ENCODE peak calls at places on chromosomes 13 and 19, in five cellular contexts. J is stomach, G is left lung, A is astrocyte, K is esophagus muscularis mucosa. M is an unnamed sample. For H3K4me1 and H3K27me3, the result is how much of the 10 kb centered on the place peaks cover.

GRCh38 chr19:42140125-42140754 is 8.0 kb upstream of the POU2F2 start:
- DNase-seq in J (peak), G (peak), A (peak), K (no peak), M (peak)

GRCh38 chr13:58919551-58919950 is 1244.2 kb downstream of the DIAPH3 start:
- DNase-seq in J (no peak), G (no peak), A (peak), K (no peak), M (no peak)

GRCh38 chr13:97386832-97387486 is 47.0 kb upstream of the RAP2A start:
- DNase-seq in J (no peak), G (peak), A (no peak), K (no peak), M (peak)

GRCh38 chr19:34484328-34484727 is 2.8 kb downstream of the WTIP start:
- DNase-seq in J (no peak), G (no peak), A (no peak), K (no peak), M (no peak)

GRCh38 chr13:43261018-43261417 is 237.6 kb downstream of the DNAJC15 start:
- DNase-seq in J (no peak), G (no peak), A (peak), K (peak), M (no peak)

GRCh38 chr19:55146648-55147218 is 2.3 kb downstream of the TNNT1 start:
- DNase-seq in J (no peak), G (no peak), A (no peak), K (no peak), M (no peak)

GRCh38 chr13:23817136-23817535 is 72.1 kb downstream of the MIPEP start:
- DNase-seq in J (no peak), G (no peak), A (no peak), K (no peak), M (no peak)

GRCh38 chr13:51347099-51347498 is 7.6 kb downstream of the SERPINE3 start:
- DNase-seq in J (no peak), G (no peak), A (no peak), K (no peak), M (no peak)

GRCh38 chr13:27339299-27339698 is 68.7 kb downstream of the RASL11A start:
- DNase-seq in J (peak), G (no peak), A (no peak), K (no peak), M (peak)

GRCh38 chr19:46043519-46043918 is 2.7 kb upstream of the IGFL4 start:
- DNase-seq in J (no peak), G (no peak), A (no peak), K (no peak), M (no peak)

GRCh38 chr19:51029718-51030117 is 3.3 kb upstream of the KLK11 start:
- DNase-seq in J (no peak), G (no peak), A (no peak), K (no peak), M (no peak)

GRCh38 chr19:39126593-39127187 is 1.1 kb downstream of the PAK4 start:
- DNase-seq in J (peak), G (peak), A (peak), K (no peak), M (peak)

GRCh38 chr19:39125554-39126311 is at the start of gene PAK4:
- DNase-seq in J (peak), G (peak), A (peak), K (peak), M (peak)

GRCh38 chr19:39126312-39126561 is 651 bp downstream of the PAK4 start:
- DNase-seq in J (no peak), G (no peak), A (no peak), K (no peak), M (no peak)

GRCh38 chr19:39124136-39124764 is 1.3 kb upstream of the PAK4 start:
- DNase-seq in J (no peak), G (no peak), A (no peak), K (no peak), M (no peak)

DNA sequence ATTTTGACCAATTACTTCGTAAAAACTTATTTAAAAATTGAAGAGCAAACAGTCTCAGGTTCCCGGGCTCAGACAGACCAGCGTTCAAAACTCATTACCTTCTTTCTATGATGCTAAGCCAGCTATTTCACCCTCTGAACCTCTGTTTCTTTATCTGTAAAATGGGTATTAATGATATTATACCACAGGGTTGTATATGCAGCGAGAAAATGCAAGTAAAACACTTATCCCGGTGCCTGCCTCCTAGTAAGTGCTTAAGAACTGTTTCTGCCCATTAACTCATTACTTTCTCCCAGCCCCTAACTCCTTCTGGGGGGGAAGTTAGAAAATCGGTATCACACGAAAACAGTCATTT is 410 bp upstream of the PAK4 start:
- DNase-seq in J (no peak), G (no peak), A (no peak), K (no peak), M (no peak)
- H3K27ac ChIP-seq in J (peak), G (peak), A (no peak), K (peak), M (peak)

GRCh38 chr19:14611051-14611450 is 28.2 kb downstream of the CLEC17A start:
- DNase-seq in J (no peak), G (no peak), A (no peak), K (no peak), M (no peak)
- H3K4me1 ChIP-seq in J (under half), G (under half), A (under half), K (under half), M (under half)

GRCh38 chr13:42214445-42214844 is 57.5 kb upstream of the AKAP11 start:
- DNase-seq in J (no peak), G (no peak), A (no peak), K (no peak), M (no peak)
- H3K27me3 ChIP-seq in J (under half), G (under half), A (under half), K (under half), M (under half)

GRCh38 chr19:18388328-18389094 is 2.6 kb downstream of the GDF15 start:
- DNase-seq in J (peak), G (peak), A (no peak), K (no peak), M (peak)

GRCh38 chr19:18389736-18390074 is 3.7 kb downstream of the GDF15 start:
- DNase-seq in J (no peak), G (no peak), A (no peak), K (no peak), M (no peak)

GRCh38 chr19:18391509-18392075 is 5.6 kb downstream of the GDF15 start:
- DNase-seq in J (no peak), G (no peak), A (no peak), K (no peak), M (no peak)

GRCh38 chr19:18389095-18389735 is 3.3 kb downstream of the GDF15 start:
- DNase-seq in J (no peak), G (no peak), A (no peak), K (no peak), M (no peak)

DNA sequence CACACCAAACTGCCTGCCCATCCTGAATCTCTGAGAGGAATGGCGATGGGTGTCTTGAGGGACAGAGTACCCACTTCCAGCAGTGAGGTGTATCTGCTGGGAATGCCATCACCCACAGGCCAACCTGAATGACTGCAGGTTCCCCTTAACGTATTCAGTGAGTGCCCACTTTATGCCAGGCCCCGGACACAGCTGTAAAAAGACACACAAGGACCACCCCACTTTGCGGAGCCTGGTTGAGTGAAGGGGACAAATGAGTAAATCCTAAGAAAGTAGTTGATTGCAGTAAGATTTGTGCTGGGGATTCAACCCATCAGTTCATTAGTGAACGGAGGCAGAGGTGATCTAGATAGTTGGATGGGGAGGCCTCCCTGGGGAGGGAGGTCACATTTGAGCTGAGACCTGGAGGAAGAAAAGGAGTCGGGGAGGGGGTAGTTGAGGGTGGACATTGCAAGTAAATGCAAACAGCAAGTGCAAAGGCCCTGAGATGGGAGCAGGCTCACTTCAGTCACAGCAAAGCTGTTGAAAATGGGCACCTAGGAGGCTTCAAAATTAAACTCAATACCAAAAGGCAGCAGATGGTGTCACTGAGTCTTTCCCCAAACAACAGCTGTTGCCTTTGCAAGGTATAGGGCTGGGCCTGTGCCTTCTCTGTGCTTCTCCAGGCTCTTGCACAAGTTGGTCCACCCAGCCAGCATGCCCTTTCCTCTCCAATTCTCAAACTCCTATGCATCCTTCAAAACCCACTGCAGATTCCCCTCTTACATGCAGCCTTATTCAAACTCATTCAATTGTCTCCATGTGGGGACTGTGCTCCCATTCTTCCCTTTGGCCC is 4.3 kb downstream of the GDF15 start:
- DNase-seq in J (no peak), G (no peak), A (no peak), K (no peak), M (no peak)
- H3K27ac ChIP-seq in J (no peak), G (no peak), A (no peak), K (no peak), M (no peak)

DNA sequence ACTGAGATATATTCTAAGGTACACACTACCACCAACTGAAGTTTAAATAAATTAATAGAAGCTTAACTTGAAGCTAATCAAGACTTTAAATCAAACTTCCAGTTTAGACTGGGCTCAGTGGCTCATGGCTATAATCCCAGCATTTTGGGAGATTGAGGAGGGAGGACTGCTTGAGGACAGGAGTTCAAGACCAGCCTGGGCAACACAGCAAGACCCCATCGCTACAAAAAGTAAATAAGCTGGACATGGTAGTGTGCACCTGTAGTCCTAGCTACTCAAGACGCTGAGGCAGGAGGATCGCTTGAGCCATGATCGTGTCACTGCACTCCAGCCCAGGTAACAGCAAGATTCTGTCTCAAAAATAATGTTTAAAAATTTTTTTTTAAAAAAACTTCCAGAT is 8.6 kb downstream of the KPNA3 start:
- DNase-seq in J (no peak), G (no peak), A (no peak), K (no peak), M (no peak)
- H3K4me1 ChIP-seq in J (under half), G (under half), A (under half), K (under half), M (under half)

DNA sequence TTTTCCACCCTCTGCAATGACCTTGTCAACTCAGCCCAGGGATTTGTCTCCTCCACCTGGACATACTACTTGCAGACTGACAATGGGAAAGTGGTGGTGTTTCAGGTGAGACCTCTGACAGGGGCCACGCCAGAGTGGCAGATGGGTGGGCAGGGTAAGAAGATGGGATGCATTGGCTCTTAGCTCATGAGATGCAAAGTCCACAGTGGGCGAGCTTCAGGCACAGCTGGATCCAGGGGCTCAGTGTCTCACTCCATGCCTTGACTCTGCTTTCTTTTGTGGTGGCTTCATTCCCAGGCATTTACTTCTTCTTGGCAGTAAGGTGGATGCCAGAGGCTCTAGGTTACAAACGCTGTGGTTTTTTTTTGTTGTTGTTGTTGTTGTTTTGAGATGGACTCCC is 3.4 kb downstream of the TMEM59L start:
- DNase-seq in J (no peak), G (no peak), A (no peak), K (no peak), M (no peak)
- H3K27me3 ChIP-seq in J (under half), G (half or more), A (under half), K (under half), M (under half)

GRCh38 chr13:101985321-101985720 is 416.5 kb downstream of the FGF14 start:
- DNase-seq in J (no peak), G (no peak), A (peak), K (no peak), M (no peak)

GRCh38 chr13:101978546-101979315 is 423.1 kb downstream of the FGF14 start:
- DNase-seq in J (no peak), G (no peak), A (no peak), K (no peak), M (no peak)

GRCh38 chr13:101982903-101983302 is 418.9 kb downstream of the FGF14 start:
- DNase-seq in J (no peak), G (no peak), A (no peak), K (no peak), M (no peak)

GRCh38 chr13:101977475-101977874 is 424.4 kb downstream of the FGF14 start:
- DNase-seq in J (no peak), G (no peak), A (no peak), K (no peak), M (peak)

DNA sequence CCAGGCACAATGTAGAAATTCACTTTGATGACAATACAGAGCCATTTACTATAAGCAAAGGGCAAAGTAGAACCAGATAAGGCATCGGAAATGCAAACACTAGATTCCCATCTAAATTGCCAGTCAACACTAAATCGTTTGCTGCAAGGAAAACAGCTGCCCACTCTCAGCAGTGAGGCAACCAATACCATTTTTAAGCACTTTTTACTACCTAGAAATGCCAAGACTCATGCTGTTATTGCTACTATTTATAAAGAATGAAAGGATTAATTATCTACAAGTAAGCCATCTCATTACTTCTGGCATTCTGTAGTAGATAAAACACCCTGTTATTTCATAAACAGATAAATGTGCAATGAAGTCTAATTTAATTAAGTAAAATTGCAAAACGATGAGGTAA is 422.0 kb downstream of the FGF14 start:
- DNase-seq in J (no peak), G (no peak), A (no peak), K (no peak), M (no peak)
- H3K27ac ChIP-seq in J (no peak), G (no peak), A (no peak), K (no peak), M (no peak)

GRCh38 chr13:64770743-64771142 is 2459.4 kb downstream of the PCDH9 start:
- DNase-seq in J (no peak), G (no peak), A (no peak), K (no peak), M (no peak)
- H3K4me1 ChIP-seq in J (under half), G (under half), A (under half), K (under half), M (under half)

DNA sequence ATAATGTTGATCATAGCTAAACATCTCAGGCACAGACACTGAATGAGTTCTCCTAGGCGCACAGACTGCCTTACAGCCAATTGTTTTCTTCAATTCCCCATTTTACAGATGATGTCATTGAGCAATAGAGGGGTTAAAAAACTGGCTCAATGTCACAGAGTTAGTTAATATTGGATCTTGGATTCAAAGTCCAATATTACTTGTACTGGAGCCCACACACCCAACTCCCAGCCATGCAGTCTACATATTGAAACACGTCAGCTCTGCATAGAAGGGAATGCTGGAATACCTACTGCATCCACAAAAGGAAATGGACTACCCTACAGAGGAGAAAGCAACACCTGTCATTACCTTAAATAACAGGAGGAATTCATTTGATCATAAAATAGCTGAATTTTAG is 76.1 kb upstream of the SLC15A1 start:
- DNase-seq in J (no peak), G (no peak), A (no peak), K (no peak), M (peak)
- H3K27me3 ChIP-seq in J (under half), G (under half), A (under half), K (under half), M (under half)

GRCh38 chr13:40756042-40756441 is 14.9 kb downstream of the MRPS31 start:
- DNase-seq in J (no peak), G (no peak), A (no peak), K (no peak), M (no peak)

GRCh38 chr13:40758811-40759210 is 12.2 kb downstream of the MRPS31 start:
- DNase-seq in J (no peak), G (no peak), A (no peak), K (no peak), M (no peak)

GRCh38 chr13:40749327-40749726 is 21.7 kb downstream of the MRPS31 start:
- DNase-seq in J (no peak), G (no peak), A (no peak), K (no peak), M (no peak)

GRCh38 chr13:40755082-40755755 is 15.8 kb downstream of the MRPS31 start:
- DNase-seq in J (no peak), G (no peak), A (no peak), K (no peak), M (no peak)
- H3K27ac ChIP-seq in J (no peak), G (no peak), A (no peak), K (no peak), M (no peak)